ENCODE peak calls at places on chromosomes 11 and 22, in nine cellular contexts. U, Q, V, O, J, Z, I, T and P are unnamed samples.

GRCh38 chr11:79263001-79263400 is 177.8 kb downstream of the TENM4 start:
- DNase-seq in U (no peak), Q (no peak), V (peak; percentile 78), O (no peak), J (no peak), Z (peak; percentile 49), I (no peak), T (no peak), P (peak; percentile 79)

GRCh38 chr11:19734171-19734570 is 21.5 kb downstream of the NAV2 start:
- DNase-seq in U (no peak), Q (no peak), V (no peak), O (no peak), J (no peak), Z (peak; percentile 31), I (no peak), T (no peak), P (no peak)

GRCh38 chr11:8785457-8785856 is 102.9 kb downstream of the RPL27A start:
- DNase-seq in U (no peak), Q (no peak), V (no peak), O (no peak), J (no peak), Z (no peak), I (no peak), T (no peak), P (no peak)

GRCh38 chr22:42320463-42321416 is 50.3 kb upstream of the TCF20 start:
- DNase-seq in U (no peak), Q (no peak), V (no peak), O (no peak), J (no peak), Z (no peak), I (peak; percentile 71), T (no peak), P (no peak)

GRCh38 chr11:19723572-19724342 is 11.1 kb downstream of the NAV2 start:
- DNase-seq in U (no peak), Q (no peak), V (no peak), O (peak; percentile 43), J (no peak), Z (peak; percentile 55), I (no peak), T (peak; percentile 65), P (peak; percentile 41)

GRCh38 chr11:10885703-10886363 is 28.0 kb upstream of the ZBED5 start:
- DNase-seq in U (no peak), Q (no peak), V (no peak), O (no peak), J (no peak), Z (peak; percentile 90), I (no peak), T (no peak), P (no peak)

GRCh38 chr11:13955971-13956421 is 6.5 kb upstream of the SPON1 start:
- DNase-seq in U (no peak), Q (peak; percentile 6), V (peak; percentile 68), O (peak; percentile 61), J (peak; percentile 64), Z (peak; percentile 71), I (peak; percentile 69), T (no peak), P (peak; percentile 45)

GRCh38 chr11:111045408-111045806 is 200.1 kb upstream of the POU2AF2 start:
- DNase-seq in U (no peak), Q (no peak), V (no peak), O (no peak), J (no peak), Z (peak; percentile 18), I (no peak), T (no peak), P (no peak)

GRCh38 chr11:117913736-117914397 is 15.3 kb downstream of the TMPRSS13 start:
- DNase-seq in U (no peak), Q (no peak), V (no peak), O (no peak), J (no peak), Z (no peak), I (no peak), T (no peak), P (no peak)

GRCh38 chr22:35739076-35739475 is 21.4 kb downstream of the APOL5 start:
- DNase-seq in U (no peak), Q (no peak), V (no peak), O (no peak), J (no peak), Z (no peak), I (no peak), T (no peak), P (no peak)

GRCh38 chr11:19687372-19687771 is 25.3 kb upstream of the NAV2 start:
- DNase-seq in U (no peak), Q (no peak), V (no peak), O (no peak), J (no peak), Z (no peak), I (no peak), T (no peak), P (no peak)

GRCh38 chr22:47290706-47291430 is 528.4 kb downstream of the TBC1D22A start:
- DNase-seq in U (no peak), Q (no peak), V (no peak), O (no peak), J (no peak), Z (no peak), I (no peak), T (no peak), P (no peak)

GRCh38 chr11:25453471-25453870 is 878.5 kb upstream of the ANO3 start:
- DNase-seq in U (no peak), Q (no peak), V (no peak), O (no peak), J (no peak), Z (no peak), I (no peak), T (no peak), P (no peak)

GRCh38 chr11:1292644-1293618 is 16.5 kb downstream of the TOLLIP start:
- DNase-seq in U (no peak), Q (no peak), V (peak; percentile 8), O (no peak), J (no peak), Z (no peak), I (no peak), T (no peak), P (no peak)

GRCh38 chr11:1285316-1285744 is 24.1 kb downstream of the TOLLIP start:
- DNase-seq in U (no peak), Q (no peak), V (no peak), O (no peak), J (no peak), Z (no peak), I (no peak), T (no peak), P (no peak)

GRCh38 chr11:1052133-1053011 is 15.9 kb upstream of the MUC6 start:
- DNase-seq in U (no peak), Q (peak; percentile 8), V (peak; percentile 10), O (no peak), J (no peak), Z (no peak), I (no peak), T (no peak), P (peak; percentile 23)

GRCh38 chr11:124891390-124891861 is 6.2 kb downstream of the ROBO4 start:
- DNase-seq in U (no peak), Q (no peak), V (no peak), O (no peak), J (peak; percentile 5), Z (no peak), I (peak; percentile 15), T (no peak), P (no peak)

GRCh38 chr11:46894961-46895360 is 23.4 kb downstream of the LRP4 start:
- DNase-seq in U (no peak), Q (no peak), V (no peak), O (no peak), J (no peak), Z (no peak), I (no peak), T (no peak), P (no peak)

GRCh38 chr11:46898396-46899095 is 19.8 kb downstream of the LRP4 start:
- DNase-seq in U (no peak), Q (no peak), V (no peak), O (no peak), J (no peak), Z (no peak), I (no peak), T (no peak), P (peak; percentile 15)

GRCh38 chr11:46895821-46896220 is 22.5 kb downstream of the LRP4 start:
- DNase-seq in U (no peak), Q (no peak), V (no peak), O (no peak), J (no peak), Z (no peak), I (no peak), T (no peak), P (no peak)

GRCh38 chr11:46894506-46894905 is 23.8 kb downstream of the LRP4 start:
- DNase-seq in U (no peak), Q (no peak), V (no peak), O (no peak), J (no peak), Z (no peak), I (no peak), T (no peak), P (no peak)

DNA sequence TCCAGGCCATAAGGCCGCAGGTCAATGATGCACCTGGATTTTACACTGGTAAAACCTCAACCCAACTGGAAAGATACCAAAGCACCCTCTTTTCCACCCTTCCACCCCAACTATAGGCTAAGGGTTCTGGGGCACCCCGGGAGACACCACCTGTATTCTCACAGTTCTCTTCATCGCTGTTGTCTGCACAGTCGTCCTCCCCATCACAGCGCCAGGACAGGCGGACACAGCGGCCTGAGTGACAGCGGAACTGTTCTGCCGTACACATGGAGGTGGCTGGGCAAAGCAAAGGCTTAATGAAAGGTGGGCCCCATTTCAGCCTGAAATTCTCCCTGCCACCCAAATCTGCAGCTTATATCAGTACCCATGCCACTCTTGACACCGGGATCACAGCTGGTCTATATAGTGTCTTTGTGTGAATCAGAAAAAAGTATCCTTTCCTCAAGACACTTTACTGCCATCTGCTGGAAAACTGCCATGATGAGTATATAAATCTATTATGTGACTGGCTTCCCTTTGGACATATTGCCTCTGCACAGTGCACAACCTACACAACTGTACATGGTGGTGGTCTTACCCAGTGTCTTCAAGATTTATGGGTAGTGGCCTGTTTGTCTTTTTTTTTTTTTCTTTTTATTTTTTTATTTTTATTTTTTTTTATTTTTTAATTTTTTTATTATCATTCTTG is 21.5 kb downstream of the LRP4 start:
- DNase-seq in U (no peak), Q (no peak), V (no peak), O (no peak), J (no peak), Z (peak; percentile 37), I (no peak), T (peak; percentile 44), P (no peak)
- TF ChIP-seq CTCF in U (peak; percentile 31), Q (peak; percentile 42), V (no peak), O (no peak), J (peak; percentile 24), Z (peak; percentile 27), I (no peak), T (peak; percentile 48), P (peak; percentile 14)

GRCh38 chr11:119983240-119983732 is 154.6 kb downstream of the TRIM29 start:
- DNase-seq in U (no peak), Q (no peak), V (no peak), O (no peak), J (no peak), Z (no peak), I (no peak), T (no peak), P (no peak)
- TF ChIP-seq CTCF in U (no peak), Q (peak; percentile 5), V (no peak), O (no peak), J (no peak), Z (no peak), I (no peak), T (no peak), P (no peak)

GRCh38 chr22:24474649-24475048 is 20.5 kb upstream of the UPB1 start:
- DNase-seq in U (no peak), Q (no peak), V (no peak), O (no peak), J (no peak), Z (peak; percentile 76), I (no peak), T (no peak), P (no peak)
- TF ChIP-seq CTCF in U (no peak), Q (no peak), V (no peak), O (no peak), J (no peak), Z (no peak), I (no peak), T (no peak), P (no peak)

GRCh38 chr22:30969532-30970355 is 679 bp downstream of the TUG1 start:
- DNase-seq in U (no peak), Q (no peak), V (no peak), O (peak; percentile 41), J (peak; percentile 50), Z (peak; percentile 44), I (peak; percentile 53), T (peak; percentile 39), P (peak; percentile 65)
- TF ChIP-seq CTCF in U (no peak), Q (no peak), V (no peak), O (no peak), J (no peak), Z (peak; percentile 3), I (no peak), T (no peak), P (no peak)